ENCODE peak calls at places on chromosomes 2 and 18, in five cellular contexts. One of them, this sample, is unnamed.

GRCh38 chr2:165691615-165692014 is 102.4 kb downstream of the GALNT3 start:
- DNase-seq in AG09309: peak; percentile 37
- DNase-seq in left ventricle myocardium inferior: peak; percentile 18
- DNase-seq in mesothelial cell of epicardium: no peak
- DNase-seq in right atrium auricular region: peak; percentile 66
- DNase-seq in this sample: no peak

GRCh38 chr2:127086800-127087737 is 19.9 kb downstream of the BIN1 start:
- DNase-seq in AG09309: peak; percentile 58
- DNase-seq in left ventricle myocardium inferior: peak; percentile 83
- DNase-seq in mesothelial cell of epicardium: peak; percentile 49
- DNase-seq in right atrium auricular region: peak; percentile 90
- DNase-seq in this sample: no peak

GRCh38 chr18:23226930-23227728 is 91.8 kb downstream of the CABLES1 start:
- DNase-seq in AG09309: peak; percentile 55
- DNase-seq in left ventricle myocardium inferior: peak; percentile 65
- DNase-seq in mesothelial cell of epicardium: no peak
- DNase-seq in right atrium auricular region: peak; percentile 83
- DNase-seq in this sample: no peak

GRCh38 chr18:22290004-22290403 is 120.6 kb downstream of the GATA6 start:
- DNase-seq in AG09309: no peak
- DNase-seq in left ventricle myocardium inferior: no peak
- DNase-seq in mesothelial cell of epicardium: no peak
- DNase-seq in right atrium auricular region: no peak
- DNase-seq in this sample: no peak

GRCh38 chr2:150376627-150377335 is 110.7 kb downstream of the RND3 start:
- DNase-seq in AG09309: peak; percentile 7
- DNase-seq in left ventricle myocardium inferior: no peak
- DNase-seq in mesothelial cell of epicardium: no peak
- DNase-seq in right atrium auricular region: no peak
- DNase-seq in this sample: no peak

GRCh38 chr18:50659091-50660003 is 99.5 kb downstream of the MAPK4 start:
- DNase-seq in AG09309: no peak
- DNase-seq in left ventricle myocardium inferior: no peak
- DNase-seq in mesothelial cell of epicardium: no peak
- DNase-seq in right atrium auricular region: no peak
- DNase-seq in this sample: no peak

GRCh38 chr2:230650585-230651137 is 62.0 kb upstream of the CAB39 start:
- DNase-seq in AG09309: no peak
- DNase-seq in left ventricle myocardium inferior: no peak
- DNase-seq in mesothelial cell of epicardium: no peak
- DNase-seq in right atrium auricular region: no peak
- DNase-seq in this sample: no peak

GRCh38 chr2:219783551-219783950 is 156.1 kb downstream of the SLC4A3 start:
- DNase-seq in AG09309: no peak
- DNase-seq in left ventricle myocardium inferior: no peak
- DNase-seq in mesothelial cell of epicardium: no peak
- DNase-seq in right atrium auricular region: no peak
- DNase-seq in this sample: no peak

GRCh38 chr18:21192308-21192624 is 49.8 kb upstream of the GREB1L start:
- DNase-seq in AG09309: no peak
- DNase-seq in left ventricle myocardium inferior: no peak
- DNase-seq in mesothelial cell of epicardium: no peak
- DNase-seq in right atrium auricular region: no peak
- DNase-seq in this sample: no peak

GRCh38 chr2:4391013-4391412 is 687.6 kb downstream of the DCDC2C start:
- DNase-seq in AG09309: no peak
- DNase-seq in left ventricle myocardium inferior: no peak
- DNase-seq in mesothelial cell of epicardium: no peak
- DNase-seq in right atrium auricular region: no peak
- DNase-seq in this sample: no peak

GRCh38 chr2:233867993-233868532 is at the start of gene MSL3B:
- DNase-seq in AG09309: no peak
- DNase-seq in left ventricle myocardium inferior: no peak
- DNase-seq in mesothelial cell of epicardium: no peak
- DNase-seq in right atrium auricular region: no peak
- DNase-seq in this sample: no peak

GRCh38 chr2:195319112-195319460 is 337.9 kb upstream of the SLC39A10 start:
- DNase-seq in AG09309: peak; percentile 18
- DNase-seq in left ventricle myocardium inferior: no peak
- DNase-seq in mesothelial cell of epicardium: no peak
- DNase-seq in right atrium auricular region: no peak
- DNase-seq in this sample: no peak

GRCh38 chr2:100643459-100643858 is 80.7 kb downstream of the PDCL3 start:
- DNase-seq in AG09309: no peak
- DNase-seq in left ventricle myocardium inferior: no peak
- DNase-seq in mesothelial cell of epicardium: no peak
- DNase-seq in right atrium auricular region: no peak
- DNase-seq in this sample: no peak

GRCh38 chr18:79586436-79587297 is 92.9 kb upstream of the CTDP1 start:
- DNase-seq in AG09309: no peak
- DNase-seq in left ventricle myocardium inferior: peak; percentile 13
- DNase-seq in mesothelial cell of epicardium: peak; percentile 14
- DNase-seq in right atrium auricular region: no peak
- DNase-seq in this sample: peak; percentile 62

GRCh38 chr18:72427721-72428120 is 116.4 kb downstream of the CBLN2 start:
- DNase-seq in AG09309: no peak
- DNase-seq in left ventricle myocardium inferior: no peak
- DNase-seq in mesothelial cell of epicardium: no peak
- DNase-seq in right atrium auricular region: no peak
- DNase-seq in this sample: no peak

GRCh38 chr18:34222025-34222395 is 2.7 kb downstream of the NOL4 start:
- DNase-seq in AG09309: no peak
- DNase-seq in left ventricle myocardium inferior: no peak
- DNase-seq in mesothelial cell of epicardium: no peak
- DNase-seq in right atrium auricular region: no peak
- DNase-seq in this sample: no peak

GRCh38 chr18:36067118-36067957 is at the start of gene RPRD1A:
- DNase-seq in AG09309: peak; percentile 80
- DNase-seq in left ventricle myocardium inferior: peak; percentile 99
- DNase-seq in mesothelial cell of epicardium: peak; percentile 95
- DNase-seq in right atrium auricular region: peak; percentile 96
- DNase-seq in this sample: peak; percentile 97

GRCh38 chr2:108974674-108975073 is 14.3 kb downstream of the EDAR start:
- DNase-seq in AG09309: no peak
- DNase-seq in left ventricle myocardium inferior: no peak
- DNase-seq in mesothelial cell of epicardium: no peak
- DNase-seq in right atrium auricular region: no peak
- DNase-seq in this sample: no peak

GRCh38 chr18:37519506-37520135 is 46.0 kb downstream of the CELF4 start:
- DNase-seq in AG09309: no peak
- DNase-seq in left ventricle myocardium inferior: no peak
- DNase-seq in mesothelial cell of epicardium: no peak
- DNase-seq in right atrium auricular region: no peak
- DNase-seq in this sample: no peak

DNA sequence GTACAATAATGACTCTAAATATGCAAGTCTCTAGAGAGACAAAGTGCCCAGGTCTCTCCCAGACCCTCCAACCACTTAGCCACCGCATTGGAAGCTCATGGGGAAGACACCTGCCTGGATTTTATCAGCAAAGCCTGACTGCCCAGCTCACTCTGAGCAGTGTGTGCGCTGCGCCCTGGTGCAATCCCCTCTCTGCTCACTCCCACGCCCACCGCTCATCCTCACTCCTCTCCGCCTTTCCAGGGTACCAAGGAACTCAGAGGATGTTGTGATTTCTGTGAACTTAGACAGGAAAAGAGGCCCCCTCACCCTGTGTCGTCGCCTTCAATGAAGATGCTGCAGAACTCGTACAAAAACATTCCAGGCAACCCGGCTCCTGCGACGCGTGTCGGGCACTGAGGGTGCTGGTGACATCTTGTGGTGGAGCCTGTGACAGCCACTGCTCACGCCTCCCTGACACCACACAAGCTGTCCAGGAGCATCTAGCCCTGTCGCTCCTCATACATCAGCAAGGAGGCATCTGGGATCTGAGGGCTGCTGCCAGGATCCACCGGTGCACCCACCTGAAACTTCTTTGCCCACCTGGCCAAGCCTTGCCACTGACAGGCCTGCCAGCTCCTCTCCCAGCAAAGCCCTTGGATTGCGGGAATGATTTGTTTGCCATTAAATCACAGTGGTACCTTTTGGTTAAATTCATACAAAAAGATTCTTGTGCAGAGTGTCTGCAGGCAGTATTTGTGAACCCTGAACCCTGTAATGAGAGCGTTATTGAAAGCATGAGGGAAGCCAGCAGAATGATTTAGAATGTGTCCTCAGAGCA is 220.4 kb downstream of the ZNF516 start:
- DNase-seq in AG09309: no peak
- DNase-seq in left ventricle myocardium inferior: no peak
- DNase-seq in mesothelial cell of epicardium: no peak
- DNase-seq in right atrium auricular region: no peak
- DNase-seq in this sample: no peak
- TF ChIP-seq CTCF in AG09309: no peak
- TF ChIP-seq CTCF in left ventricle myocardium inferior: peak; percentile 47
- TF ChIP-seq CTCF in mesothelial cell of epicardium: no peak
- TF ChIP-seq CTCF in right atrium auricular region: peak; percentile 38
- TF ChIP-seq CTCF in this sample: peak; percentile 73

GRCh38 chr18:59446012-59446411 is 86.9 kb upstream of the LMAN1 start:
- DNase-seq in AG09309: peak; percentile 11
- DNase-seq in left ventricle myocardium inferior: no peak
- DNase-seq in mesothelial cell of epicardium: no peak
- DNase-seq in right atrium auricular region: no peak
- DNase-seq in this sample: no peak
- TF ChIP-seq CTCF in AG09309: no peak
- TF ChIP-seq CTCF in left ventricle myocardium inferior: no peak
- TF ChIP-seq CTCF in mesothelial cell of epicardium: no peak
- TF ChIP-seq CTCF in right atrium auricular region: no peak
- TF ChIP-seq CTCF in this sample: no peak

GRCh38 chr2:33412920-33413319 is 63.5 kb upstream of the RASGRP3 start:
- DNase-seq in AG09309: no peak
- DNase-seq in left ventricle myocardium inferior: no peak
- DNase-seq in mesothelial cell of epicardium: no peak
- DNase-seq in right atrium auricular region: no peak
- DNase-seq in this sample: no peak
- TF ChIP-seq CTCF in AG09309: peak; percentile 55
- TF ChIP-seq CTCF in left ventricle myocardium inferior: peak; percentile 70
- TF ChIP-seq CTCF in mesothelial cell of epicardium: no peak
- TF ChIP-seq CTCF in right atrium auricular region: peak; percentile 68
- TF ChIP-seq CTCF in this sample: no peak

DNA sequence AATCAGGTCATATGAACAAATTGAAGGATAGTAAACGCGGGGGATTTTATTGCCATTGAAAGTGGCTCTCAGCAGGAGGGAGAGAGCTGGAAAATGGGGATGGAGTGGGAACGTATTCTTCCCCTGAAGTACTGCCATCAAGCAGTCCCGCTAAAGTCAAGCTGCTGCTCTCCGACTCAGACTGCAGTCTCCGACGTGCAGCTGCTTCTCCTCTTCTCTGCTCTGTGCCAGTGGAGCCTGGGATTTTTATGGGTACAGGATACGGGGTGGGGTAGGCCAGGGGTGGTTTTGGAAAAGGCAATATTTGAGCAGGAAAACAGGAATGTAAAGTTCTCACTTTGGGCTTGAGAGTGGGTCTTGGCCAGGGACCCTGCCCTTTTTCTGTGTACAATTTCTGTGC is 33.0 kb downstream of the KCTD18 start:
- DNase-seq in AG09309: no peak
- DNase-seq in left ventricle myocardium inferior: no peak
- DNase-seq in mesothelial cell of epicardium: no peak
- DNase-seq in right atrium auricular region: no peak
- DNase-seq in this sample: no peak
- TF ChIP-seq CTCF in AG09309: no peak
- TF ChIP-seq CTCF in left ventricle myocardium inferior: no peak
- TF ChIP-seq CTCF in mesothelial cell of epicardium: no peak
- TF ChIP-seq CTCF in right atrium auricular region: no peak
- TF ChIP-seq CTCF in this sample: no peak